ENCODE peak calls at places on chromosomes 12 and 14, in six cellular contexts. M is AG09309, H is lower lobe of right lung, U is fibroblast of mammary gland, P is AG04449, D is choroid plexus epithelial cell. Q is an unnamed sample.

GRCh38 chr14:101972126-101972785 is 7.9 kb downstream of the DYNC1H1 start:
- DNase-seq in M (peak; percentile 98), H (peak; percentile 79), U (peak; percentile 100), P (peak; percentile 98), D (peak; percentile 99), Q (peak; percentile 99)

GRCh38 chr12:80861636-80862378 is 75.9 kb downstream of the LIN7A start:
- DNase-seq in M (no peak), H (no peak), U (peak; percentile 79), P (no peak), D (peak; percentile 50), Q (peak; percentile 38)

GRCh38 chr12:124881123-124881522 is 17.5 kb upstream of the SCARB1 start:
- DNase-seq in M (no peak), H (no peak), U (no peak), P (no peak), D (peak; percentile 46), Q (no peak)

GRCh38 chr12:15209782-15210181 is 11.4 kb downstream of the RERG start:
- DNase-seq in M (peak; percentile 8), H (no peak), U (peak; percentile 86), P (peak; percentile 26), D (peak; percentile 89), Q (peak; percentile 79)

GRCh38 chr12:15601210-15601800 is 187.9 kb downstream of the EPS8 start:
- DNase-seq in M (peak; percentile 21), H (no peak), U (peak; percentile 99), P (peak; percentile 61), D (peak; percentile 85), Q (peak; percentile 94)

GRCh38 chr12:356276-356988 is 32.7 kb downstream of the KDM5A start:
- DNase-seq in M (peak; percentile 32), H (no peak), U (peak; percentile 47), P (peak; percentile 16), D (peak; percentile 40), Q (peak; percentile 12)

GRCh38 chr12:124837958-124838803 is 25.5 kb downstream of the SCARB1 start:
- DNase-seq in M (peak; percentile 94), H (no peak), U (peak; percentile 99), P (peak; percentile 70), D (peak; percentile 99), Q (peak; percentile 99)

GRCh38 chr12:116418551-116418950 is 140.6 kb upstream of the MAP1LC3B2 start:
- DNase-seq in M (no peak), H (no peak), U (no peak), P (no peak), D (no peak), Q (no peak)

GRCh38 chr14:30680036-30680435 is 57.9 kb downstream of the SCFD1 start:
- DNase-seq in M (no peak), H (no peak), U (no peak), P (no peak), D (no peak), Q (no peak)

GRCh38 chr12:57309420-57309819 is 58.4 kb upstream of the STAC3 start:
- DNase-seq in M (peak; percentile 34), H (no peak), U (peak; percentile 37), P (peak; percentile 9), D (peak; percentile 53), Q (no peak)

GRCh38 chr12:104741497-104742367 is 216.4 kb downstream of the SLC41A2 start:
- DNase-seq in M (no peak), H (no peak), U (peak; percentile 27), P (no peak), D (peak; percentile 57), Q (peak; percentile 18)

GRCh38 chr12:40028296-40028695 is 77.6 kb downstream of the SLC2A13 start:
- DNase-seq in M (no peak), H (no peak), U (no peak), P (no peak), D (no peak), Q (peak; percentile 26)

GRCh38 chr12:103626498-103626897 is 39.4 kb downstream of the STAB2 start:
- DNase-seq in M (peak; percentile 21), H (no peak), U (peak; percentile 44), P (peak; percentile 28), D (no peak), Q (peak; percentile 47)

GRCh38 chr12:64990991-64991570 is 130.0 kb downstream of the WIF1 start:
- DNase-seq in M (no peak), H (no peak), U (peak; percentile 63), P (no peak), D (no peak), Q (no peak)

GRCh38 chr12:81450920-81451739 is 308.0 kb downstream of the PPFIA2 start:
- DNase-seq in M (peak; percentile 31), H (no peak), U (peak; percentile 78), P (peak; percentile 14), D (peak; percentile 88), Q (peak; percentile 76)

GRCh38 chr12:2346405-2346804 is 293.6 kb downstream of the CACNA1C start:
- DNase-seq in M (no peak), H (no peak), U (no peak), P (no peak), D (no peak), Q (no peak)

GRCh38 chr12:124380793-124381453 is 86.0 kb downstream of the RFLNA start:
- DNase-seq in M (no peak), H (no peak), U (no peak), P (no peak), D (no peak), Q (no peak)

GRCh38 chr12:57377103-57377840 is 53.6 kb downstream of the R3HDM2 start:
- DNase-seq in M (no peak), H (no peak), U (no peak), P (no peak), D (no peak), Q (no peak)

GRCh38 chr14:29999013-29999539 is 71.4 kb upstream of the PRKD1 start:
- DNase-seq in M (no peak), H (no peak), U (no peak), P (no peak), D (peak; percentile 7), Q (no peak)

GRCh38 chr12:62162214-62162613 is 98.0 kb upstream of the USP15 start:
- DNase-seq in M (no peak), H (no peak), U (no peak), P (no peak), D (no peak), Q (no peak)

GRCh38 chr14:56004807-56005579 is 113.2 kb upstream of the PELI2 start:
- DNase-seq in M (peak; percentile 67), H (peak; percentile 52), U (peak; percentile 85), P (peak; percentile 62), D (peak; percentile 89), Q (no peak)

GRCh38 chr14:100737526-100737925 is 10.8 kb downstream of the DLK1 start:
- DNase-seq in M (no peak), H (no peak), U (no peak), P (no peak), D (no peak), Q (no peak)

GRCh38 chr12:47767197-47767724 is 5.8 kb upstream of the SLC48A1 start:
- DNase-seq in M (no peak), H (peak; percentile 47), U (peak; percentile 65), P (no peak), D (peak; percentile 70), Q (peak; percentile 82)

GRCh38 chr12:121344506-121344905 is 7.7 kb downstream of the ANAPC5 start:
- DNase-seq in M (no peak), H (no peak), U (no peak), P (no peak), D (no peak), Q (no peak)

GRCh38 chr12:22437031-22437806 is 102.7 kb upstream of the ST8SIA1 start:
- DNase-seq in M (no peak), H (no peak), U (no peak), P (no peak), D (peak; percentile 17), Q (peak; percentile 55)

DNA sequence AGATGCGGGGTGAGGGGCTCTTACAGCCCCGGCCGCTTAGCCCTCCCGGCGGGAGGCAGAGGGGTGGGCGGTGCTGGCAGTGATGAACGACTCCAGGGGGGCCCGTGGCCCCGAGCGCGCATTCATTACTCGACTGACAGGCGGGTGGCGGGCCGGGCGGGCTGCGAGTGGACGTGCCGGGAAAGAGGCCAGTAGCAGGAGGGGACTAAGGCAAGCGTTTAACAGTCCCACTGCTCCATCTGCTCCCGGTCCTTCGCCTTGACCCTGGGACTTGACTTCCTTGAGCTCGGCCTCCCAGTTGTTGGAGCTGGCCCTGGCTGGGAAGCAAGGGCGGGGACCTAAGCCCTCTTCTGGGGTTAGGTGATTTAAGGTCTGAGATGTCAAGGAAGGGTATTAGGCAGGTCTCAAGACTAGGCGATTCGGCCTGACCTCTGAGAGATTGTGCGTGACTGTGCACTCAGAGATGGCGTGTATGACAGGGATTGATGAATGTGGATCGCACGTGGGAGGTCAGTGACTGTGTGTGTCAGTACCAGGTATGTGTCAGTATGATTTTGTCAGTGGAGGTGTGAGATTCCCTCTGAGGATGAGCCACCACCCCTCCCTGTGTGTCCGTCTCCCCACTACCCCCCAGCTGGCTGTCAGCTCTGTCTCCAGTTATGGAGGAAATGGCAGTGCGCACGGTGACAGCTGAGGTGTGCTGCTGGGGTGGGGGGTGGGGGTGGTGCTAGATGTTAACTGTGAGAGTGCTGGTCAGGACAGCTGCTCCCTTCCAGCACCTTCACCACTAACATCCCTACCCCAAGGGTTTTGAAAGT is 3.6 kb upstream of the DNAJC22 start:
- DNase-seq in M (no peak), H (no peak), U (no peak), P (no peak), D (no peak), Q (no peak)
- TF ChIP-seq CTCF in M (no peak), H (no peak), U (no peak), P (no peak), D (no peak), Q (no peak)

GRCh38 chr12:76559277-76560082 is at the start of gene OSBPL8:
- DNase-seq in M (peak; percentile 47), H (peak; percentile 97), U (peak; percentile 87), P (peak; percentile 42), D (peak; percentile 91), Q (peak; percentile 95)
- TF ChIP-seq CTCF in M (no peak), H (peak; percentile 36), U (no peak), P (peak; percentile 29), D (peak; percentile 6), Q (no peak)

GRCh38 chr14:93789366-93790130 is 1.3 kb upstream of the PRIMA1 start:
- DNase-seq in M (no peak), H (no peak), U (no peak), P (no peak), D (no peak), Q (no peak)

GRCh38 chr14:93788307-93788556 is at the start of gene PRIMA1:
- DNase-seq in M (no peak), H (no peak), U (no peak), P (no peak), D (no peak), Q (no peak)

GRCh38 chr14:93787465-93788306 is 599 bp downstream of the PRIMA1 start:
- DNase-seq in M (no peak), H (no peak), U (no peak), P (no peak), D (no peak), Q (no peak)

GRCh38 chr14:93790966-93791365 is 2.7 kb upstream of the PRIMA1 start:
- DNase-seq in M (no peak), H (no peak), U (no peak), P (no peak), D (no peak), Q (no peak)

GRCh38 chr14:93788557-93789365 is 476 bp upstream of the PRIMA1 start:
- DNase-seq in M (no peak), H (no peak), U (peak; percentile 14), P (no peak), D (no peak), Q (peak; percentile 42)
- TF ChIP-seq CTCF in M (no peak), H (no peak), U (no peak), P (no peak), D (no peak), Q (peak; percentile 48)

DNA sequence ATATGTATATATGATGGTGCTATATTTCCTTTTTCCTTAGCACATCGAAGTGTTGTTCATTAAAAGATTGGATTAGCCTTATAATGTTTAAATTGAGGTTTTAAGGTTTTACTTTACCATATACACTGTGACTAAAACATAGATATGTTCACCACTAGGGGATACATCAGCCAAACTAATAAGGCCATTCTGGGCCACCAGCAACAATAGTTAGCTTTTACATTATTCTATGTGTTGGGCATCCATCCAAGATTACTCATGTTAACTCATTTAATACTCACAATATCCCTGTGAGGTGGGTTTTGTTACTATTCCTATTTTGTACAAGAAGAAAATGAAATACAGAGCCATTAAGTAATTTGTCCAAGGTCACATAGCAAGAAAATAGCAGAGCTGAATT is 202.6 kb upstream of the AVPR1A start:
- DNase-seq in M (no peak), H (no peak), U (peak; percentile 24), P (no peak), D (peak; percentile 7), Q (peak; percentile 44)
- TF ChIP-seq CTCF in M (no peak), H (no peak), U (no peak), P (no peak), D (no peak), Q (no peak)